ENCODE peak calls at places on chromosomes 13 and 19, in six cellular contexts. One of them, this sample, is unnamed.

GRCh38 chr13:66365101-66365500 is 865.0 kb downstream of the PCDH9 start:
- DNase-seq in endothelial cell: no peak
- DNase-seq in RWPE1: no peak
- DNase-seq in psoas muscle: no peak
- DNase-seq in HFFc6: no peak
- DNase-seq in RWPE2: no peak
- DNase-seq in this sample: no peak

GRCh38 chr13:34162545-34162936 is 344.6 kb downstream of the RFC3 start:
- DNase-seq in HFFc6: peak; percentile 43
- DNase-seq in RWPE1: no peak
- DNase-seq in endothelial cell: no peak
- DNase-seq in psoas muscle: no peak
- DNase-seq in RWPE2: no peak
- DNase-seq in this sample: no peak

GRCh38 chr13:31424130-31424729 is 224.5 kb downstream of the B3GLCT start:
- DNase-seq in endothelial cell: peak; percentile 83
- DNase-seq in psoas muscle: peak; percentile 71
- DNase-seq in RWPE1: peak; percentile 77
- DNase-seq in HFFc6: peak; percentile 68
- DNase-seq in RWPE2: no peak
- DNase-seq in this sample: no peak

GRCh38 chr13:22270881-22271280 is 600.0 kb downstream of the FGF9 start:
- DNase-seq in RWPE1: no peak
- DNase-seq in HFFc6: no peak
- DNase-seq in endothelial cell: no peak
- DNase-seq in psoas muscle: no peak
- DNase-seq in RWPE2: no peak
- DNase-seq in this sample: no peak

GRCh38 chr13:76884167-76884566 is 2.0 kb downstream of the KCTD12 start:
- DNase-seq in psoas muscle: peak; percentile 33
- DNase-seq in RWPE2: no peak
- DNase-seq in endothelial cell: peak; percentile 15
- DNase-seq in RWPE1: no peak
- DNase-seq in HFFc6: no peak
- DNase-seq in this sample: no peak

GRCh38 chr13:45406421-45406820 is 11.8 kb downstream of the SLC25A30 start:
- DNase-seq in RWPE2: no peak
- DNase-seq in HFFc6: no peak
- DNase-seq in RWPE1: no peak
- DNase-seq in psoas muscle: no peak
- DNase-seq in endothelial cell: no peak
- DNase-seq in this sample: no peak

GRCh38 chr13:28819748-28820098 is 416 bp upstream of the MTUS2 start:
- DNase-seq in psoas muscle: no peak
- DNase-seq in RWPE2: no peak
- DNase-seq in RWPE1: no peak
- DNase-seq in HFFc6: no peak
- DNase-seq in endothelial cell: peak; percentile 87
- DNase-seq in this sample: no peak

GRCh38 chr13:78977311-78977710 is 318.4 kb upstream of the OBI1 start:
- DNase-seq in psoas muscle: no peak
- DNase-seq in RWPE1: no peak
- DNase-seq in RWPE2: no peak
- DNase-seq in HFFc6: no peak
- DNase-seq in endothelial cell: no peak
- DNase-seq in this sample: no peak

GRCh38 chr19:10921909-10922637 is 6.4 kb downstream of the YIPF2 start:
- DNase-seq in psoas muscle: no peak
- DNase-seq in RWPE2: no peak
- DNase-seq in RWPE1: no peak
- DNase-seq in HFFc6: no peak
- DNase-seq in endothelial cell: no peak
- DNase-seq in this sample: no peak

GRCh38 chr19:46366620-46367277 is 19.9 kb downstream of the PPP5C start:
- DNase-seq in psoas muscle: no peak
- DNase-seq in endothelial cell: no peak
- DNase-seq in RWPE2: no peak
- DNase-seq in HFFc6: no peak
- DNase-seq in RWPE1: no peak
- DNase-seq in this sample: no peak

GRCh38 chr13:24923305-24923640 is 159.3 kb downstream of the RNF17 start:
- DNase-seq in psoas muscle: no peak
- DNase-seq in endothelial cell: no peak
- DNase-seq in HFFc6: peak; percentile 64
- DNase-seq in RWPE2: no peak
- DNase-seq in RWPE1: peak; percentile 5
- DNase-seq in this sample: no peak

GRCh38 chr19:15185188-15185587 is 15.6 kb downstream of the NOTCH3 start:
- DNase-seq in RWPE2: no peak
- DNase-seq in RWPE1: no peak
- DNase-seq in HFFc6: no peak
- DNase-seq in psoas muscle: no peak
- DNase-seq in endothelial cell: no peak
- DNase-seq in this sample: no peak

GRCh38 chr19:1027020-1027952 is 878 bp downstream of the CNN2 start:
- DNase-seq in RWPE2: no peak
- DNase-seq in RWPE1: no peak
- DNase-seq in psoas muscle: no peak
- DNase-seq in HFFc6: no peak
- DNase-seq in endothelial cell: no peak
- DNase-seq in this sample: no peak

GRCh38 chr13:30832845-30833332 is 73.2 kb upstream of the MEDAG start:
- DNase-seq in endothelial cell: no peak
- DNase-seq in psoas muscle: peak; percentile 51
- DNase-seq in HFFc6: no peak
- DNase-seq in RWPE2: peak; percentile 87
- DNase-seq in RWPE1: peak; percentile 77
- DNase-seq in this sample: peak; percentile 36

GRCh38 chr13:113110048-113110851 is 4.7 kb downstream of the F7 start:
- DNase-seq in psoas muscle: no peak
- DNase-seq in endothelial cell: no peak
- DNase-seq in RWPE1: no peak
- DNase-seq in HFFc6: no peak
- DNase-seq in RWPE2: peak; percentile 41
- DNase-seq in this sample: no peak

GRCh38 chr13:70394149-70394548 is 285.9 kb upstream of the KLHL1 start:
- DNase-seq in HFFc6: no peak
- DNase-seq in RWPE2: no peak
- DNase-seq in RWPE1: no peak
- DNase-seq in endothelial cell: no peak
- DNase-seq in psoas muscle: no peak
- DNase-seq in this sample: no peak

GRCh38 chr13:110583178-110583865 is 21.8 kb upstream of the RAB20 start:
- DNase-seq in RWPE2: no peak
- DNase-seq in HFFc6: no peak
- DNase-seq in psoas muscle: no peak
- DNase-seq in endothelial cell: no peak
- DNase-seq in RWPE1: no peak
- DNase-seq in this sample: no peak

GRCh38 chr19:50333737-50334617 is 4.8 kb upstream of the KCNC3 start:
- DNase-seq in RWPE2: no peak
- DNase-seq in psoas muscle: peak; percentile 72
- DNase-seq in RWPE1: peak; percentile 99
- DNase-seq in endothelial cell: no peak
- DNase-seq in HFFc6: no peak
- DNase-seq in this sample: peak; percentile 38

GRCh38 chr13:40992678-40993077 is 26.4 kb downstream of the ELF1 start:
- DNase-seq in RWPE2: no peak
- DNase-seq in psoas muscle: no peak
- DNase-seq in RWPE1: no peak
- DNase-seq in endothelial cell: no peak
- DNase-seq in HFFc6: no peak
- DNase-seq in this sample: no peak
- TF ChIP-seq CTCF in RWPE2: peak; percentile 52
- TF ChIP-seq CTCF in psoas muscle: no peak
- TF ChIP-seq CTCF in RWPE1: no peak
- TF ChIP-seq CTCF in endothelial cell: no peak
- TF ChIP-seq CTCF in HFFc6: no peak
- TF ChIP-seq CTCF in this sample: no peak

GRCh38 chr13:75371223-75371622 is 110.7 kb downstream of the TBC1D4 start:
- DNase-seq in psoas muscle: no peak
- DNase-seq in RWPE1: no peak
- DNase-seq in HFFc6: no peak
- DNase-seq in endothelial cell: no peak
- DNase-seq in RWPE2: no peak
- DNase-seq in this sample: no peak

GRCh38 chr13:75372923-75373841 is 108.8 kb downstream of the TBC1D4 start:
- DNase-seq in psoas muscle: no peak
- DNase-seq in RWPE2: no peak
- DNase-seq in endothelial cell: no peak
- DNase-seq in RWPE1: no peak
- DNase-seq in HFFc6: no peak
- DNase-seq in this sample: no peak

GRCh38 chr13:75369986-75370385 is 112.0 kb downstream of the TBC1D4 start:
- DNase-seq in psoas muscle: no peak
- DNase-seq in RWPE2: no peak
- DNase-seq in RWPE1: no peak
- DNase-seq in endothelial cell: no peak
- DNase-seq in HFFc6: no peak
- DNase-seq in this sample: no peak

GRCh38 chr13:75373988-75374387 is 108.0 kb downstream of the TBC1D4 start:
- DNase-seq in psoas muscle: no peak
- DNase-seq in RWPE2: no peak
- DNase-seq in RWPE1: no peak
- DNase-seq in HFFc6: no peak
- DNase-seq in endothelial cell: no peak
- DNase-seq in this sample: no peak

GRCh38 chr13:75372517-75372916 is 109.5 kb downstream of the TBC1D4 start:
- DNase-seq in RWPE1: peak; percentile 50
- DNase-seq in endothelial cell: peak; percentile 25
- DNase-seq in RWPE2: no peak
- DNase-seq in HFFc6: peak; percentile 57
- DNase-seq in psoas muscle: no peak
- DNase-seq in this sample: no peak
- TF ChIP-seq CTCF in RWPE1: peak; percentile 78
- TF ChIP-seq CTCF in endothelial cell: peak; percentile 83
- TF ChIP-seq CTCF in RWPE2: peak; percentile 84
- TF ChIP-seq CTCF in HFFc6: peak; percentile 87
- TF ChIP-seq CTCF in psoas muscle: peak; percentile 78
- TF ChIP-seq CTCF in this sample: peak; percentile 25

GRCh38 chr19:37654833-37655688 is at the start of gene ZFP30:
- DNase-seq in endothelial cell: peak; percentile 89
- DNase-seq in RWPE1: peak; percentile 80
- DNase-seq in HFFc6: peak; percentile 67
- DNase-seq in RWPE2: peak; percentile 83
- DNase-seq in psoas muscle: peak; percentile 88
- DNase-seq in this sample: peak; percentile 53
- TF ChIP-seq CTCF in endothelial cell: no peak
- TF ChIP-seq CTCF in RWPE1: no peak
- TF ChIP-seq CTCF in HFFc6: no peak
- TF ChIP-seq CTCF in RWPE2: no peak
- TF ChIP-seq CTCF in psoas muscle: no peak
- TF ChIP-seq CTCF in this sample: no peak

GRCh38 chr19:48934837-48935236 is 1.3 kb downstream of the DHDH start:
- DNase-seq in RWPE1: no peak
- DNase-seq in psoas muscle: no peak
- DNase-seq in RWPE2: no peak
- DNase-seq in endothelial cell: peak; percentile 27
- DNase-seq in HFFc6: no peak
- DNase-seq in this sample: no peak

GRCh38 chr19:48928164-48929005 is 5.1 kb upstream of the DHDH start:
- DNase-seq in HFFc6: peak; percentile 0
- DNase-seq in endothelial cell: no peak
- DNase-seq in RWPE1: no peak
- DNase-seq in RWPE2: no peak
- DNase-seq in psoas muscle: no peak
- DNase-seq in this sample: no peak

GRCh38 chr19:48938256-48938655 is 4.8 kb downstream of the DHDH start:
- DNase-seq in HFFc6: no peak
- DNase-seq in psoas muscle: no peak
- DNase-seq in RWPE1: no peak
- DNase-seq in endothelial cell: no peak
- DNase-seq in RWPE2: no peak
- DNase-seq in this sample: no peak

GRCh38 chr19:48935864-48936263 is 2.4 kb downstream of the DHDH start:
- DNase-seq in endothelial cell: no peak
- DNase-seq in RWPE2: no peak
- DNase-seq in psoas muscle: no peak
- DNase-seq in HFFc6: no peak
- DNase-seq in RWPE1: no peak
- DNase-seq in this sample: no peak

DNA sequence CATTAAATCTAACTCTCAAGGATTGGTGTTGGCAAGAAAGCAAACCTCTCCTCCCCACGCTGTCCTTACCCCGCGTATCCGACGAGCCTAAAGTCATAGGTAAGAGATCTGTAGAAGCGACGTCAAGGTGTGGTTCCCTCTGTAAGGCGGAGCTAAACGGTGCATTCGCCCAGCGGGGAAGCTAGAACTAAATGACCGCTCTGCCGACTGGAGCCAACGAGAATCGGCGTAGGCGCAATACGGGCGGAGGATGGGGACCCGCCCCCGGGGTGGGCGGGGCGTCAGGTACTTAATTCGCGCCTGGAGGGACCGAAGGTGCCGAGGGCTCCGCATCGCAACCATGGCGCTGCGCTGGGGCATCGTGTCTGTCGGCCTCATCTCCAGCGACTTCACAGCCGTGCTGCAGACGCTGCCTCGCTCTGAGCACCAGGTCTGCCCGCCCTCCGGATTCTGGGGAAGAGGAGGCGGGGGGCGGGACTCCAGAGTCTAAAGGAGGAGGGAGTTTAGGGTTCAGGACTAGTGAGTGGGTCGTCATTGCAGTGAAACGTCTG is at the start of gene DHDH:
- DNase-seq in endothelial cell: peak; percentile 70
- DNase-seq in RWPE2: peak; percentile 90
- DNase-seq in RWPE1: peak; percentile 87
- DNase-seq in HFFc6: peak; percentile 9
- DNase-seq in psoas muscle: peak; percentile 55
- DNase-seq in this sample: no peak
- TF ChIP-seq CTCF in endothelial cell: no peak
- TF ChIP-seq CTCF in RWPE2: no peak
- TF ChIP-seq CTCF in RWPE1: no peak
- TF ChIP-seq CTCF in HFFc6: no peak
- TF ChIP-seq CTCF in psoas muscle: no peak
- TF ChIP-seq CTCF in this sample: no peak

DNA sequence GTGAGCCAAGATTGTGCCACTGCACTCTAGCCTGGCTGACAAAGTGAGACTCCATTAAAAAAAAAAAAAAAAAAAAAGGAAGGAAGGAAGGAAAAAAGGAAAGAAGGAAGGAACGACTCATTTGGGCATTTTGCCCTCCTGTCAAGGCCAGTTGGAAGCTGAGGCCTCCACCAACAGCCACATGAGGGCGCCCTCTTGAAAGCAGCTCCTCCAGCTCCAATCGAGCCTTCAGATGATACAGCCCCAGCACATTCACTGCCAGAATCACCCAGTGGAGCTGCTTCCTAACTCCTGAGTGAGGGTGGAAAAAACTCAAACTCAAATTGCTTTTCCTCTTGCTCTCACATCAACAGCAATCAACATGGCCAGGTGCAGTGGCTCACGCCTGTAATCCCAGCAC is 40.9 kb downstream of the GNG7 start:
- DNase-seq in RWPE1: no peak
- DNase-seq in endothelial cell: no peak
- DNase-seq in RWPE2: no peak
- DNase-seq in HFFc6: no peak
- DNase-seq in psoas muscle: no peak
- DNase-seq in this sample: no peak
- TF ChIP-seq CTCF in RWPE1: no peak
- TF ChIP-seq CTCF in endothelial cell: no peak
- TF ChIP-seq CTCF in RWPE2: no peak
- TF ChIP-seq CTCF in HFFc6: peak; percentile 47
- TF ChIP-seq CTCF in psoas muscle: no peak
- TF ChIP-seq CTCF in this sample: no peak

GRCh38 chr13:62320129-62320724 is 904.6 kb upstream of the PCDH20 start:
- DNase-seq in endothelial cell: no peak
- DNase-seq in RWPE1: peak; percentile 27
- DNase-seq in HFFc6: peak; percentile 7
- DNase-seq in psoas muscle: no peak
- DNase-seq in RWPE2: no peak
- DNase-seq in this sample: no peak
- TF ChIP-seq CTCF in endothelial cell: peak; percentile 45
- TF ChIP-seq CTCF in RWPE1: peak; percentile 80
- TF ChIP-seq CTCF in HFFc6: peak; percentile 60
- TF ChIP-seq CTCF in psoas muscle: peak; percentile 41
- TF ChIP-seq CTCF in RWPE2: peak; percentile 89
- TF ChIP-seq CTCF in this sample: no peak

This sample was measured in omental fat pad.